ENCODE peak calls at places on chromosomes 12 and 14, in eight cellular contexts. V is ovary, Y is stomach, G is IMR-90, U is heart left ventricle, B is endothelial cell of umbilical vein, J is tibial nerve, P is uterus. W is an unnamed sample.

GRCh38 chr14:76720382-76720813 is 40.9 kb upstream of the VASH1 start:
- DNase-seq in V (peak; percentile 70), Y (peak; percentile 44), G (peak; percentile 38), U (peak; percentile 89), B (peak; percentile 91), J (peak; percentile 54), P (peak; percentile 56), W (no peak)

GRCh38 chr14:22848391-22849164 is 12.2 kb downstream of the MMP14 start:
- DNase-seq in V (peak; percentile 94), Y (peak; percentile 44), G (peak; percentile 92), U (peak; percentile 74), B (peak; percentile 88), J (peak; percentile 70), P (peak; percentile 93), W (no peak)

GRCh38 chr12:76546889-76547288 is 12.7 kb downstream of the OSBPL8 start:
- DNase-seq in V (no peak), Y (no peak), G (no peak), U (no peak), B (no peak), J (no peak), P (no peak), W (no peak)

GRCh38 chr12:11978985-11979384 is 91.8 kb upstream of the BCL2L14 start:
- DNase-seq in V (no peak), Y (no peak), G (peak; percentile 28), U (no peak), B (no peak), J (no peak), P (no peak), W (no peak)

GRCh38 chr12:94149781-94150482 is 1.6 kb downstream of the PLXNC1 start:
- DNase-seq in V (peak; percentile 79), Y (peak; percentile 28), G (no peak), U (peak; percentile 49), B (no peak), J (no peak), P (peak; percentile 60), W (no peak)

GRCh38 chr14:81127785-81128184 is 93.0 kb downstream of the GTF2A1 start:
- DNase-seq in V (no peak), Y (no peak), G (peak; percentile 11), U (no peak), B (no peak), J (no peak), P (no peak), W (no peak)

GRCh38 chr12:11836282-11836963 is 186.9 kb downstream of the ETV6 start:
- DNase-seq in V (no peak), Y (peak; percentile 50), G (no peak), U (peak; percentile 46), B (no peak), J (no peak), P (no peak), W (peak; percentile 31)

GRCh38 chr12:132491761-132492378 is 1.9 kb downstream of the FBRSL1 start:
- DNase-seq in V (no peak), Y (no peak), G (no peak), U (peak; percentile 22), B (no peak), J (no peak), P (no peak), W (no peak)

GRCh38 chr12:31629756-31630732 is 29.4 kb upstream of the ETFBKMT start:
- DNase-seq in V (peak; percentile 80), Y (peak; percentile 1), G (peak; percentile 55), U (peak; percentile 78), B (peak; percentile 77), J (no peak), P (peak; percentile 32), W (no peak)

GRCh38 chr12:122389677-122390076 is 32.8 kb downstream of the CLIP1 start:
- DNase-seq in V (no peak), Y (no peak), G (no peak), U (no peak), B (no peak), J (no peak), P (no peak), W (no peak)

GRCh38 chr12:122382919-122383350 is 39.5 kb downstream of the CLIP1 start:
- DNase-seq in V (no peak), Y (no peak), G (no peak), U (no peak), B (no peak), J (no peak), P (peak; percentile 45), W (no peak)

DNA sequence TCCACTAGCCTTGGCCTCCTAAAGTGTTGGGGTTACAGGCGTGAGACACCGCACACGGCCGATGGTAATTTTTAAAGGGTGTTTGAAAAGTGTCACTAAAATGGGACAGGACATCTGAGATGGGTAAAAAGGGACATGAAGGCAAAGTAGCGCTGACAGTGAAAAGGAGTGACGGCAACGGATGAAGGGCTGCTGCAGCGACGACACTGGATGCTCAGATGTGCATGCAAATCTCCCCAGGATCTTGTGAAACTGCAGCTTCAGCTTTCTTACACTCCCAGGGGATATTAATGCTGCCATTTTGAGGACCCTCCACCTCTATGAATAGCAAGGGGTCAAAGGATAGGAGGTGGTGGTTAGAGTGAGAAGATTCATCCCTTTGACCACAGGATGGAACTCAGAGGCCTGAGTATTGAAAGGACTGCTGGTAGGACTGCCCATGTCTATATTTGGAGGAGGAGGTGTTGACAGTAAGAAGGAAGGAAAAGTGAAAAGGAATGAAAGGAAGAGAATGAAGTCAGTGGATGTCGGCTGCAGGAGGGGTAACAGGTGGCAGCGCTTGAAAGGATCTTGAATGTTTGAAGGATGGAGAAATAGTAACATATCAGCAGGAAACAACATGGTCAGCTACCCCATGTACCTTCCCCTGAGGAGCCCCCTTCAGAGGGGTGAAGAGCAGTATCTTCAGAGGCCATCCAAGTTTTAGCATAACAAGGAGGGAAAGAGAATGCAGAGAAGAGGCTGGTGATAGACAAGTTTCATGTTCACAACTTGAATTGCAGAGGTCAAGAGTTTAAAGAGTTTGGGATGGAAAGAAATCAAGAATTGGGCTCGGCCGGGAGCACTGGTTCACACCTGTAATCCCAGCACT is 37.1 kb downstream of the CLIP1 start:
- DNase-seq in V (no peak), Y (no peak), G (no peak), U (no peak), B (no peak), J (no peak), P (no peak), W (no peak)
- H3K27ac ChIP-seq in V (no peak overlapping the region), Y (peak overlapping the region; percentile 80), G (no peak overlapping the region), U (no peak overlapping the region), B (no peak overlapping the region), J (no peak overlapping the region), P (no peak overlapping the region), W (no peak overlapping the region)

DNA sequence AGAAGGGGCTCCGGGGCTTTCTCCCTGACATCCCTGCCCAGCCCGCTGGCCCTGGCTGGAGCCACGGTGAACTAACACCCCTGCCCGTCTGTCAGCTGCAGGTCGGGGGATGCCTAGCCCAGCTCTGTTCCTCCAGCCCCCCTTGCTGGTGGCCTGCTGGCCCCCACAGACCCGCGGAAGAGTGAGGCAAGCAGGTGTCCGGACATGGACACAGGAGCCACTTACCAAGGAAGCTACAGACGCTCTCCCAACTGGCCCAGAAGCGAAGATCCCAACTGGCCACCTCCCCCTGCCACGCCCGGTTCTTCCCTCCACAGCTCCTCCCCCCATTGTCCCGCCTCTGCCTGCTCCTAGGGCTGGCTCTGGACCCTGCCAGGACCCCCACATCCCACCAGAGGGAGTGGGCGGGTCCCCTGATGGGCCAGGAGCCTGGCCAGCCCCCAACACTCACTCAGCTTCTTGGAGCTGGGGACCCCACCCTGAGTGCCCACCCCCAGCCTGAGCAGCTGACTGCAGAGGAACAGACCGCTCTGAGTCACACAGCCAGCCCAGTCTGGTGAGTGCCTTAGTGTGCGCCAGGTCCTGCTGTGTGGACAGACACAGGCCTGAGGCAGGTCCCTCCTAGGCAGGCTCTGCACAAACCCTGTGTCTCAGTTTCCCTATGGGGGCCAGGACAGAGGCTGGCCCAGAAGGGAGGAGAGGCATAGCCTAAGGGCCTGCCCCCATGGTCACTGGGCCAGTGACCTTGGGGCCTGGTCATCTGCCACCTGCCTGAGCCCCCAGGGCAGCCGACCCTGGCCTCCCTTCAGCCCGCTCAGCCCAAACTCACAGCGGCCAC is 7.7 kb downstream of the AHNAK2 start:
- DNase-seq in V (no peak), Y (peak; percentile 40), G (peak; percentile 81), U (peak; percentile 79), B (peak; percentile 87), J (peak; percentile 72), P (peak; percentile 94), W (peak; percentile 35)
- TF ChIP-seq POLR2A in V (no peak), Y (no peak), G (no peak), U (no peak), B (peak; percentile 74), J (no peak), P (peak; percentile 16), W (peak; percentile 71)

DNA sequence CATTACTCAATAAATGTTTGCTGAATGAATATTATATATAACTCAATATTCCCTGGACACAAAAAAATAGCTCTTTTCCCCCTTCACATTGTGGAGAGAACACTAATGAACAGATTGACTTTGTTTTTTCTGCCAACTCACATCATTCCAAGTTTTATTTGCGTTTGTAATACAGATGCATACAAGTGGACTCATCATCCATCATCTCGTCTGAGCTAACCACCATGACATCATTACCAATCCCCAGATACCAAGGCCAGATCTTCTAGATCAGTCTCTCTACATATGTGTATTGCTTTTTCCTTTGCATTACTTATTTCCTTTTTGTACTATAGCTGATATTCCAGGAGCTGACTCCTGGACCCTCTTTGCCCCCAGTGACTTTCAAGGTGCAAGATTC is 193.0 kb upstream of the EEA1 start:
- DNase-seq in V (no peak), Y (no peak), G (peak; percentile 81), U (no peak), B (no peak), J (no peak), P (no peak), W (no peak)
- H3K27ac ChIP-seq in V (no peak overlapping the region), Y (peak overlapping the region; percentile 34), G (no peak overlapping the region), U (no peak overlapping the region), B (no peak overlapping the region), J (no peak overlapping the region), P (no peak overlapping the region), W (peak overlapping the region; percentile 43)

GRCh38 chr12:9079883-9080673 is 35.6 kb downstream of the A2M start:
- DNase-seq in V (no peak), Y (no peak), G (no peak), U (no peak), B (no peak), J (no peak), P (no peak), W (no peak)
- TF ChIP-seq POLR2A in V (no peak), Y (no peak), G (no peak), U (no peak), B (no peak), J (no peak), P (no peak), W (no peak)